ENCODE peak calls at places on chromosomes 12 and 14, in six cellular contexts. Z is ovary, N is aorta, R is cardiac muscle cell, X is PC-9, D is breast epithelium. U is an unnamed sample. For H3K36me3, the result is how much of the 10 kb centered on the place peaks cover.

GRCh38 chr14:22653012-22653621 is 9.0 kb upstream of the OR6J1 start:
- DNase-seq in Z (peak), N (no peak), R (peak), X (peak), D (peak), U (peak)

GRCh38 chr14:103562135-103562384 is 397 bp downstream of the BAG5 start:
- DNase-seq in Z (no peak), N (peak), R (peak), X (no peak), D (no peak), U (no peak)

GRCh38 chr12:11886339-11886738 is 184.4 kb upstream of the BCL2L14 start:
- DNase-seq in Z (no peak), N (no peak), R (no peak), X (no peak), D (no peak), U (no peak)

GRCh38 chr12:98385636-98386035 is 129.8 kb upstream of the TMPO start:
- DNase-seq in Z (no peak), N (no peak), R (no peak), X (no peak), D (no peak), U (no peak)

GRCh38 chr14:54683882-54684794 is 117.2 kb downstream of the SAMD4A start:
- DNase-seq in Z (peak), N (peak), R (no peak), X (peak), D (no peak), U (no peak)

GRCh38 chr12:2282321-2282720 is 229.5 kb downstream of the CACNA1C start:
- DNase-seq in Z (no peak), N (no peak), R (peak), X (no peak), D (no peak), U (no peak)

GRCh38 chr14:103517172-103517566 is 5.5 kb downstream of the CKB start:
- DNase-seq in Z (peak), N (peak), R (no peak), X (no peak), D (no peak), U (peak)

GRCh38 chr14:105475916-105476845 is 1.6 kb downstream of the CRIP2 start:
- DNase-seq in Z (no peak), N (no peak), R (no peak), X (no peak), D (no peak), U (peak)

GRCh38 chr14:93703941-93704340 is 84.3 kb downstream of the PRIMA1 start:
- DNase-seq in Z (no peak), N (no peak), R (no peak), X (no peak), D (no peak), U (no peak)

GRCh38 chr12:120497524-120498150 is 1.7 kb downstream of the DYNLL1 start:
- DNase-seq in Z (no peak), N (no peak), R (no peak), X (no peak), D (peak), U (no peak)

GRCh38 chr12:42807766-42808165 is 218.2 kb upstream of the PRICKLE1 start:
- DNase-seq in Z (no peak), N (no peak), R (no peak), X (no peak), D (no peak), U (no peak)

GRCh38 chr14:101927859-101928258 is 36.5 kb upstream of the DYNC1H1 start:
- DNase-seq in Z (peak), N (peak), R (no peak), X (no peak), D (peak), U (peak)

GRCh38 chr14:95993768-95994592 is 45.2 kb upstream of the C14orf132 start:
- DNase-seq in Z (no peak), N (no peak), R (peak), X (no peak), D (no peak), U (no peak)

GRCh38 chr12:66799548-66799947 is 120.7 kb upstream of the GRIP1 start:
- DNase-seq in Z (no peak), N (no peak), R (no peak), X (no peak), D (no peak), U (no peak)

GRCh38 chr12:3304436-3305135 is 186.4 kb upstream of the PRMT8 start:
- DNase-seq in Z (no peak), N (no peak), R (no peak), X (peak), D (peak), U (no peak)

GRCh38 chr14:54794796-54795195 is 107.8 kb downstream of the GCH1 start:
- DNase-seq in Z (no peak), N (no peak), R (no peak), X (no peak), D (no peak), U (no peak)

GRCh38 chr12:129549656-129550055 is 354.2 kb downstream of the TMEM132D start:
- DNase-seq in Z (no peak), N (no peak), R (no peak), X (no peak), D (no peak), U (no peak)

GRCh38 chr14:76191297-76191696 is 39.6 kb downstream of the GPATCH2L start:
- DNase-seq in Z (no peak), N (no peak), R (no peak), X (no peak), D (no peak), U (no peak)

GRCh38 chr14:62162998-62163589 is 400.9 kb downstream of the SNAPC1 start:
- DNase-seq in Z (no peak), N (no peak), R (peak), X (peak), D (no peak), U (no peak)

GRCh38 chr12:82620917-82621316 is 65.8 kb upstream of the TMTC2 start:
- DNase-seq in Z (no peak), N (no peak), R (no peak), X (no peak), D (no peak), U (no peak)

GRCh38 chr14:106185837-106186233 is 659.5 kb downstream of the TMEM121 start:
- DNase-seq in Z (no peak), N (no peak), R (no peak), X (no peak), D (no peak), U (no peak)

GRCh38 chr12:87827638-87828264 is 201.4 kb downstream of the C12orf50 start:
- DNase-seq in Z (no peak), N (no peak), R (no peak), X (peak), D (no peak), U (no peak)

GRCh38 chr12:53224268-53224896 is 7.6 kb downstream of the RARG start:
- DNase-seq in Z (no peak), N (peak), R (peak), X (peak), D (peak), U (peak)

GRCh38 chr14:50607181-50607580 is 47.2 kb downstream of the ATL1 start:
- DNase-seq in Z (no peak), N (no peak), R (no peak), X (no peak), D (peak), U (no peak)

DNA sequence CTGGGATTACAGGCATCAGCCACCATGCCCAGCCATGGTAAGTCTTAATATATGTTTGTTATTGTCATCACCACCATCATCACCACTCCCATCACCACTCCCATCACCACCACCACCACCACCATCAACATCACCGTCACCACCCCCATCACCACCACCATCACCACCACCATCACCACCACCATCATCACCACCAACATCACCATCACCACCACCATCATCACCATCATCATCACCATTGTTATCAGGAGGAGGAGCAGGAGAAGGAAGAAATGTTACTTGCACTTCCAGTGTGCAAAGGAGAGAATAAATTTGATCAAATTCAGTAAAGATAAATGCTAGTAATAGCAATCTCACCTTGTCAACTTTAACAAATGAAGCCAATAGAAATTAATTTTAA is 71.2 kb upstream of the CHST11 start:
- DNase-seq in Z (no peak), N (no peak), R (no peak), X (no peak), D (no peak), U (no peak)
- H3K27ac ChIP-seq in Z (no peak), N (no peak), R (no peak), X (no peak), D (no peak), U (no peak)

DNA sequence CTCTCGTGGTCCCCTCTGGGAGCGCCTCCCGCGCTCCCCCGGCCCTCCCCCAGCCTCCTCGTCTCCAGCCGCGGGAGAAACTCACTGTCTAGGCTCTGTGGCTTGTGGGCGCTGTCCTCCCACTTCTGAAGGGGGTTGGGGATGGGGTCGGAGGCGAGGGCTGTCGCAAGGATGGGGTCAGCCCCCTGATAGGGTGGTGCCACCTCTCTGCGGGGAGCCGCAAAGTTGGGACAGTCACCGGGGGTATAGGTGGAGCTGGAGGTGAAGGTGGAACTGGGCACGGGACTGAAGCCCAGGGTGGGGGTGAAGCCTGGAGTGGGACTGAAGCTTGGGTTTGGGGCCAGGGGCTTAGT is 12.2 kb downstream of the TNFRSF1A start:
- DNase-seq in Z (no peak), N (no peak), R (no peak), X (no peak), D (no peak), U (no peak)
- H3K36me3 ChIP-seq in Z (under half), N (under half), R (under half), X (half or more), D (under half), U (half or more)

DNA sequence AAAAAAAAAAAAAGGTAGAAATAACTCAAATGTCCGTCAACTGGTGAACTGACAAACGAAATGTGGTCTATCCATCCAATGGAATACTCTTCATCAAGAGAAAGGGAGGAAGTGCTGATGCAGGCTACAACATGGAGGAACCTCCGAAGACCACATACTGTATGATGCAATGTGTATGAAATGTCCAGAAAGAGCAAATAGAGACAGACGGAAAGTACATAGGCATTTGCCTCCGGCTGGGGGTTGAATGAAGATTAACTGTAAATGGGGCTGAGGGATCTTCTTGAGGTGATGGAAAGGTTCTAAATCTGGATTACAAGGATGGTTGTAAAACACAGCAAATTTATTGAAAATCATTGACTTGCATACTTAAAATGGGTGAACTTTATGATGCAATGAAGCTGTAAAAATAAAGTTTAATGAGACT is 35.4 kb downstream of the DLK1 start:
- DNase-seq in Z (no peak), N (no peak), R (no peak), X (no peak), D (no peak), U (no peak)
- H3K27ac ChIP-seq in Z (no peak), N (no peak), R (no peak), X (no peak), D (no peak), U (no peak)

GRCh38 chr14:20372796-20373195 is 29.4 kb downstream of the PARP2 start:
- DNase-seq in Z (no peak), N (no peak), R (no peak), X (no peak), D (no peak), U (no peak)
- H3K36me3 ChIP-seq in Z (under half), N (under half), R (under half), X (under half), D (under half), U (half or more)

GRCh38 chr14:71319646-71320045 is 412.4 kb downstream of the PCNX1 start:
- DNase-seq in Z (no peak), N (no peak), R (peak), X (no peak), D (peak), U (no peak)

GRCh38 chr14:71320734-71321555 is 413.7 kb downstream of the PCNX1 start:
- DNase-seq in Z (peak), N (peak), R (peak), X (peak), D (peak), U (peak)

GRCh38 chr14:71322660-71323250 is 415.5 kb downstream of the PCNX1 start:
- DNase-seq in Z (no peak), N (no peak), R (peak), X (no peak), D (no peak), U (no peak)

GRCh38 chr14:71320107-71320733 is 413.0 kb downstream of the PCNX1 start:
- DNase-seq in Z (peak), N (peak), R (peak), X (peak), D (peak), U (peak)

GRCh38 chr14:71321556-71322315 is 414.5 kb downstream of the PCNX1 start:
- DNase-seq in Z (no peak), N (no peak), R (peak), X (peak), D (peak), U (no peak)
- H3K27ac ChIP-seq in Z (peak), N (peak), R (peak), X (peak), D (peak), U (peak)

GRCh38 chr12:113090740-113091139 is 34.2 kb downstream of the DTX1 start:
- DNase-seq in Z (no peak), N (no peak), R (no peak), X (no peak), D (no peak), U (no peak)

GRCh38 chr12:113089839-113090238 is 33.3 kb downstream of the DTX1 start:
- DNase-seq in Z (no peak), N (no peak), R (no peak), X (no peak), D (no peak), U (no peak)

GRCh38 chr12:113088037-113088436 is 31.5 kb downstream of the DTX1 start:
- DNase-seq in Z (no peak), N (no peak), R (no peak), X (no peak), D (no peak), U (no peak)

GRCh38 chr12:113087193-113087592 is 30.7 kb downstream of the DTX1 start:
- DNase-seq in Z (no peak), N (no peak), R (no peak), X (no peak), D (no peak), U (no peak)

DNA sequence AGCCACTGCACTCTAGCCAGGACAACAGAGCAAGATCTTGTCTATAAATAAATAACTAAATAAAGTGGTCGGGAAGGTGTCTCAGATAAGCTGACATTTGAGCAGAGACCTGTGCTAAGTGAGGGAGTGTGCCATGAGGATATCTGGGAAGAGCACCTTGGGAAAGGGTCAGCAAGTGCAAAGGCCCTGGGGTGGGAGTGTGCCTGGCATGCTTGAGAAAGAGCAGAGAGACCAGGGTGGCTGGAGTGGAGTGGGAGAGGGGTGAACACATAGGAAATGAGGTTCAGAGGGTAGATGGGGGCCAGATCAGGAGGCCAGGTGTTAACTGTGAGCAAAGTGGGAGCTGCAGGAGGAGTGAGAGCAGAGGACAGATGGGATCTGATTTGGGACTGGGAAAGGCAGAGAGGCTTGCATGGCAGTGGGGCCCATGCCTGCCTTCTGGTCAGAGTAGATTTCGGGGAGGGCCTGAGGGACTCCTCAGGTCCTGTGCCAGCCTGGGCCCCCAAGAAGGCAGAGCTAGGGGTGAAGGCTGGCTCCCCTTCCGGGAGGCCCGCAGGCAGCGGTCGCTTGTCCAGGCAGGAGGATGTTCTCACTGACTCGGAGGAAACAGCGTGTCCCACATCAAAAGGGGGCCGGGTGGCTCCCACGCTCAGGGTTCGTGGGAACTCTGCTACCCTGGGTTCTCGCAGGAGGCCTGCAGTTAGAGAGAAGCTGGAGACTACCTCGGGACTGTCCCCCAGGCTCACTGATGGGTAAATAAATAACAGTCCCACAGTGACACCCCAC is 32.6 kb downstream of the DTX1 start:
- DNase-seq in Z (no peak), N (no peak), R (no peak), X (no peak), D (no peak), U (no peak)
- H3K36me3 ChIP-seq in Z (under half), N (under half), R (under half), X (under half), D (under half), U (under half)

DNA sequence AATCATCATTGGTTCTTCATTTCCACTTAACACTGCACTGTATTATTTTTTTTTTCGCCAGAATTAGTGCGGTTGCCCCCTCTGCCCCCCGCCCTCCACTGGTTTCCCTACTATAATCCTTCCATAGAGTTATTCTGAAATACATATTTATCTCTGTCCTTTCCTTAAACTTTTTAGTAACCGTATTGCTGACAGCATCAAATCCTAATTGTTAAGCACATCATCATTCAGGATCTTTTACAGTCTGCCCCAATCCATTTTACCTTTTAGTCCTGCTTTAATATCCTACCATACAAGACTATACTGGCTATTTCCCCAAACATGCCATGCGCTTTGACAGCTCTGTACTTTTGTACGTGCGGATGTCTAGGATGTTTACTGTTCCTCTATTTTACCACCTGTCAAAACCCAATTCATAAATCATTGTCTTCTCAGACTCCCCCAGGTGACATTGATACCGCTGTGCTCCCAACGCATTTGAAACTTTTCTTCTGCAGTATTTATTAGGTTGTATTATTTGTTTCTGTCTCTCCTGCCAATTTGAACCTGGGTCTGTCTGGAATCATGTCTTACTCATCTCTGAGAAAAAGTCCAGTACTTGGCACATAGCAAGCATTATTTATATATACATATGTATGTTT is 1.0 kb downstream of the FGFR1OP2 start:
- DNase-seq in Z (no peak), N (no peak), R (no peak), X (no peak), D (no peak), U (no peak)
- H3K27ac ChIP-seq in Z (no peak), N (peak), R (peak), X (peak), D (peak), U (peak)